ENCODE peak calls at places on chromosomes 3 and 15, in four cellular contexts. S is tibial artery, Z is HCT116, T is BE2C. Q is an unnamed sample.

GRCh38 chr3:194711913-194712312 is 26.2 kb downstream of the FAM43A start:
- DNase-seq in S (no peak), Z (peak), T (no peak), Q (no peak)

GRCh38 chr3:65751123-65751700 is 287.5 kb downstream of the MAGI1 start:
- DNase-seq in S (no peak), Z (peak), T (peak), Q (peak)

GRCh38 chr3:175003590-175003989 is 144.5 kb downstream of the NAALADL2 start:
- DNase-seq in S (no peak), Z (no peak), T (no peak), Q (no peak)

GRCh38 chr15:38674440-38674839 is 109.8 kb upstream of the RASGRP1 start:
- DNase-seq in S (no peak), Z (no peak), T (no peak), Q (no peak)

GRCh38 chr15:48974865-48975264 is 11.1 kb upstream of the SHC4 start:
- DNase-seq in S (no peak), Z (peak), T (peak), Q (no peak)

GRCh38 chr15:59222906-59223579 is 16.4 kb downstream of the LDHAL6B start:
- DNase-seq in S (no peak), Z (no peak), T (no peak), Q (no peak)

GRCh38 chr3:59126436-59126835 is 76.6 kb upstream of the CFAP20DC start:
- DNase-seq in S (no peak), Z (no peak), T (no peak), Q (no peak)

GRCh38 chr3:187227658-187228258 is 30.5 kb downstream of the RTP1 start:
- DNase-seq in S (no peak), Z (no peak), T (no peak), Q (no peak)

GRCh38 chr3:61356678-61357077 is 105.4 kb upstream of the FHIT start:
- DNase-seq in S (no peak), Z (no peak), T (no peak), Q (no peak)

GRCh38 chr3:197356275-197356674 is 57.9 kb upstream of the DLG1 start:
- DNase-seq in S (peak), Z (no peak), T (no peak), Q (no peak)

GRCh38 chr3:69085543-69086132 is 901 bp downstream of the ARL6IP5 start:
- DNase-seq in S (no peak), Z (no peak), T (peak), Q (peak)

GRCh38 chr3:13023251-13024055 is 49.8 kb downstream of the IQSEC1 start:
- DNase-seq in S (no peak), Z (no peak), T (peak), Q (no peak)

GRCh38 chr3:55488398-55489055 is 1.4 kb upstream of the WNT5A start:
- DNase-seq in S (no peak), Z (no peak), T (no peak), Q (peak)

GRCh38 chr15:77455696-77456293 is 35.1 kb downstream of the HMG20A start:
- DNase-seq in S (no peak), Z (no peak), T (no peak), Q (no peak)

GRCh38 chr3:168250415-168250861 is 154.7 kb upstream of the GOLIM4 start:
- DNase-seq in S (no peak), Z (no peak), T (no peak), Q (no peak)

GRCh38 chr15:76983588-76984379 is 11.1 kb upstream of the PSTPIP1 start:
- DNase-seq in S (no peak), Z (no peak), T (no peak), Q (no peak)

GRCh38 chr3:77799280-77799679 is 759.4 kb downstream of the ROBO2 start:
- DNase-seq in S (no peak), Z (no peak), T (no peak), Q (no peak)

GRCh38 chr15:81889480-81889871 is 156.3 kb downstream of the MEX3B start:
- DNase-seq in S (no peak), Z (no peak), T (no peak), Q (no peak)

GRCh38 chr3:142279965-142280590 is 54.7 kb upstream of the GK5 start:
- DNase-seq in S (peak), Z (peak), T (peak), Q (no peak)

GRCh38 chr3:58626841-58627579 is 39.6 kb downstream of the FAM3D start:
- DNase-seq in S (no peak), Z (no peak), T (no peak), Q (no peak)

GRCh38 chr3:49006591-49007067 is 562 bp upstream of the WDR6 start:
- DNase-seq in S (peak), Z (no peak), T (no peak), Q (peak)
- H3K4me3 ChIP-seq in S (peak), Z (peak), T (peak), Q (peak)

DNA sequence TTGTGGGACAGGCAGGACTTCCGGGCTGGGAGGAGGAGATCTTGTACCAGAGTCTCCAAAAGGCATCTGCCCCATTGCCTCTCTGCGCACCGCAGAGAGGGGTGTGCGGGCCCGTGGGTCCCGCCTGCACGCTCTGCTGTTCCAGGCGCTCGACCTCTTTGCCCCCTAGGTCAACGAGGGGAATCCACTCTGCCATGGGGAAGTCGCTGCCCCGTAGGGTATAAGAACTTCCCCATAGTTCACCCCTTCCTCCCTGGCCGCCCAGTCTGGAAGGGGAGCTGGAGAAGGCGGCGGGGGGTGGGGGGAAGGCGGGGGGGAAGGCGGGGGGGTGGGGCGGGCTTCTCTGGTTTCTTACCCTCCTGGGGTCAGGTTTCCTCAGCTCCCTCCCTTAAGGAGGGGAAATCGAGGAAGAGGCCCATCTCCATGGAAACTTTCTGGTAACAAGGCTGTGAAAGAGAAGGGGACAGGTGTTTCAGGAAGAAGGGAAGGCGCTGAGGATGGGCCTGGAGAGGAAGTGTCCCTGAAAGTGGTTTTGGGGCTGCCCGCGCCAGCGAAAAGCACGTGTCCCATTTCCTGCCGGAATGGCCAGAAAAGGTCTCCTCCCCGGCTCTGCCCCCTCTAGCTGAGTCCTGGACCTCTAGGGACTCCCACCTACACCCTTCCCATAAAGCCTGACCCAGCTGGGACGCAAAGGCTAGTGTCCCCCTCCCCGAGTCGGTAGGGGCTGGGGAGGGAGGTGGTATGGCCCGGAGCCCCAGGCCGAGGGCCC is 27.5 kb downstream of the NR1I2 start:
- DNase-seq in S (no peak), Z (no peak), T (no peak), Q (no peak)
- H3K4me3 ChIP-seq in S (peak), Z (no peak), T (no peak), Q (no peak)

GRCh38 chr3:137769321-137770065 is 5.4 kb downstream of the SOX14 start:
- DNase-seq in S (no peak), Z (no peak), T (no peak), Q (no peak)

GRCh38 chr3:137772231-137772617 is 8.1 kb downstream of the SOX14 start:
- DNase-seq in S (no peak), Z (no peak), T (no peak), Q (no peak)

GRCh38 chr3:137771401-137772230 is 7.5 kb downstream of the SOX14 start:
- DNase-seq in S (no peak), Z (no peak), T (no peak), Q (no peak)

GRCh38 chr3:137770066-137770805 is 6.1 kb downstream of the SOX14 start:
- DNase-seq in S (no peak), Z (no peak), T (no peak), Q (no peak)

DNA sequence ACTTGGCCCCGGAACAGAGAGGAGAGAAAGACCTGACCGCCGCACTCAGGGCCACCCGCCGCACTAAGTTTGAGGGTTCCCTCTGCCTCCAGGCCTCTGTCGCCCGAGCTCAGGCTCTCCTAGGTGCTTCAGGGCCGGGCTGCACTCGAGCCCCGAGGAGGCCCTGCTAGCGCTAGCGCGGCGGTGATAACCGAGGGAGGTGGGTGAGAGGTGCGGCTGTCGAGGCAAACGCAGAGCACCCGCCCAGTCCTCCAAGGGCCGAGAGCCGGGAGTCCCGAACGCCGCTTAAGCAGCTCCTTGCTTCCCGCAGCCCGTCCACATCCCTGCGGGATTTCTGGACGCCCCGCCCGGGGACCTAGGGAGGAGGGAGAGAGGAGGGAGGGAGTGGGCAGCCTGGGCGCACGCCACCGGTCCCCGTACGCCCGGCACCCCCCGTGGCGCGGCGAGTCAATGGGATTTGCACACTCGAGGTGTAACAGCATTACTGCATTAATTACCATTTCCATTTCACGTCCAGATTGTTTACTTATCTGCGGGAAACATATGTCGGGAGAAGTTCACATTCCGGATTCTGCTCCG is 6.8 kb downstream of the SOX14 start:
- DNase-seq in S (no peak), Z (no peak), T (no peak), Q (no peak)
- H3K4me3 ChIP-seq in S (peak), Z (no peak), T (no peak), Q (no peak)

DNA sequence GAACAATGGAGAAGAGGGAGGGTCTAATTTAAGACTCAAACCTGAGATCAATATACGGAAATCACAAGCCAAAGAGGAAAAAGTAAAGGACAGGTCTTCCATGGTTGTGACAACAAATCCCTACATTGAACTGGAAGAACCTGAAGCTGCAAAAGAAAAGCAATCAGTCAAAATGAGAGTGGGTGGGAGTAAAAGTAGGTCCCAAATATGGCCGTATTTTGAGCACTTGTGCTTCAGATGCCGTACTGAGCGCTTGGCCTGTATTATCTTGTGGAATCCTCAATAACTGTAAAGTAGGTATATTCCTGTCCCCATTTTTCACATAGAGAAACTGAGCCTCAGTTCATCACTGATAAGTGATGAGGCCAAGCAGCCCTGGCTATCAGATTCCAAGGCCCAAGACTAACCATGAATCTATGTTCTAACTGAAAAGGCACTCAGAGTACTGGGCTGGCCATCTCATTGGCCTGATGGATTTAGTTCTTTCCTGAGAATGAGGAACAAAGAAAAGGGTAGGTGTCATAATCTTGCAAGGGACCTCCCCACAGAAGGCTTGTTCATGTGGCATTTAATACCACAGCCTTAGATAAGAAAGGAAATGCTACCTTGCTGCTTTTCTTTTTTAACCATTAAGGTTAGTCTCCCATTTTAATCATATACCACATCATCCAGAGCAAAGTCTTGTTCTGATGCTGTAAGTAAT is 52.5 kb downstream of the LRRN1 start:
- DNase-seq in S (no peak), Z (no peak), T (no peak), Q (no peak)
- H3K4me3 ChIP-seq in S (no peak), Z (no peak), T (no peak), Q (no peak)

GRCh38 chr15:42027521-42027920 is 6.7 kb upstream of the PLA2G4E start:
- DNase-seq in S (no peak), Z (no peak), T (no peak), Q (no peak)

GRCh38 chr15:42032376-42033213 is 11.8 kb upstream of the PLA2G4E start:
- DNase-seq in S (no peak), Z (no peak), T (no peak), Q (no peak)

GRCh38 chr15:42034628-42035177 is 13.9 kb upstream of the PLA2G4E start:
- DNase-seq in S (no peak), Z (no peak), T (no peak), Q (no peak)

GRCh38 chr15:42033214-42033873 is 12.5 kb upstream of the PLA2G4E start:
- DNase-seq in S (no peak), Z (no peak), T (no peak), Q (no peak)

GRCh38 chr15:42031211-42031915 is 10.5 kb upstream of the PLA2G4E start:
- DNase-seq in S (no peak), Z (no peak), T (no peak), Q (no peak)
- H3K4me3 ChIP-seq in S (no peak), Z (no peak), T (no peak), Q (no peak)

GRCh38 chr15:42154576-42155355 is 1.7 kb downstream of the PLA2G4F start:
- DNase-seq in S (no peak), Z (no peak), T (no peak), Q (no peak)
- H3K4me3 ChIP-seq in S (no peak), Z (no peak), T (no peak), Q (no peak)

GRCh38 chr15:34600920-34601319 is 17.5 kb upstream of the GOLGA8B start:
- DNase-seq in S (no peak), Z (no peak), T (no peak), Q (no peak)
- H3K4me3 ChIP-seq in S (no peak), Z (no peak), T (no peak), Q (no peak)

DNA sequence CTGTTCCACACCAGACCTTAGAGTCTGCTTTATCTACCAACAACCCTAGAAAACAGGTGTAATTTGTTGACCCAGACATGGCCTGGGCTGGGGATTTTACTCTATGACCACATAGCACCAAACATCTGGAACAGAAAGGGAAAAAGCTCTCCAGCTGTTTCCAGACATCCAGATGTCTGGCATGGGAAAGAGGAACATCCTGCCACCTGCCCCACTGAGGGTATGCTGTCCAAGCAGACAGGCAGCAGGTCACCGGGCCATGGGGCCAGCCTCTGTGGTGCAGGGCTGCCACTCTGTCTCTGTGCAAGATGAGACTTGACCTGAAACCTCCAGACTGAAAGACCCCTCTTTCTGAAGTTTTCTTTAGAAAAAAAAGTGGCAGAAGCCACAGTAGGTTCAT is 359.3 kb upstream of the ICE2 start:
- DNase-seq in S (no peak), Z (no peak), T (no peak), Q (no peak)
- H3K4me3 ChIP-seq in S (no peak), Z (no peak), T (no peak), Q (no peak)